ENCODE peak calls at places on chromosomes 7 and 10, in nine cellular contexts. One of them, this sample, is unnamed.

GRCh38 chr10:35216303-35216905 is 89.8 kb downstream of the CREM start:
- DNase-seq in mammary epithelial cell: peak; percentile 35
- DNase-seq in testis: peak; percentile 35
- DNase-seq in tibial artery: peak; percentile 39
- DNase-seq in astrocyte: peak; percentile 20
- DNase-seq in left ventricle myocardium inferior: peak; percentile 25
- DNase-seq in psoas muscle: peak; percentile 38
- DNase-seq in fibroblast of lung: peak; percentile 36
- DNase-seq in OCI-LY7: no peak
- DNase-seq in this sample: no peak

GRCh38 chr10:125513783-125514182 is 169.2 kb downstream of the TEX36 start:
- DNase-seq in astrocyte: no peak
- DNase-seq in psoas muscle: no peak
- DNase-seq in mammary epithelial cell: no peak
- DNase-seq in left ventricle myocardium inferior: no peak
- DNase-seq in OCI-LY7: no peak
- DNase-seq in tibial artery: no peak
- DNase-seq in fibroblast of lung: no peak
- DNase-seq in testis: no peak
- DNase-seq in this sample: no peak

GRCh38 chr10:107686095-107686494 is 521.6 kb upstream of the SORCS1 start:
- DNase-seq in psoas muscle: peak; percentile 16
- DNase-seq in testis: peak; percentile 16
- DNase-seq in mammary epithelial cell: no peak
- DNase-seq in fibroblast of lung: no peak
- DNase-seq in OCI-LY7: peak; percentile 4
- DNase-seq in tibial artery: peak; percentile 36
- DNase-seq in astrocyte: no peak
- DNase-seq in left ventricle myocardium inferior: no peak
- DNase-seq in this sample: no peak

GRCh38 chr10:14751576-14752330 is 22.9 kb downstream of the FAM107B start:
- DNase-seq in left ventricle myocardium inferior: peak; percentile 64
- DNase-seq in psoas muscle: peak; percentile 76
- DNase-seq in mammary epithelial cell: no peak
- DNase-seq in OCI-LY7: peak; percentile 89
- DNase-seq in astrocyte: no peak
- DNase-seq in tibial artery: peak; percentile 81
- DNase-seq in testis: peak; percentile 43
- DNase-seq in fibroblast of lung: no peak
- DNase-seq in this sample: no peak

GRCh38 chr7:116165717-116166116 is 44.6 kb upstream of the TES start:
- DNase-seq in left ventricle myocardium inferior: no peak
- DNase-seq in psoas muscle: no peak
- DNase-seq in fibroblast of lung: no peak
- DNase-seq in astrocyte: no peak
- DNase-seq in testis: no peak
- DNase-seq in OCI-LY7: no peak
- DNase-seq in tibial artery: no peak
- DNase-seq in mammary epithelial cell: no peak
- DNase-seq in this sample: no peak

GRCh38 chr10:79193694-79194382 is 125.1 kb downstream of the ZMIZ1 start:
- DNase-seq in tibial artery: no peak
- DNase-seq in astrocyte: no peak
- DNase-seq in fibroblast of lung: no peak
- DNase-seq in OCI-LY7: peak; percentile 86
- DNase-seq in mammary epithelial cell: no peak
- DNase-seq in psoas muscle: no peak
- DNase-seq in left ventricle myocardium inferior: no peak
- DNase-seq in testis: no peak
- DNase-seq in this sample: no peak

GRCh38 chr10:48412933-48413332 is 106.5 kb downstream of the MAPK8 start:
- DNase-seq in fibroblast of lung: no peak
- DNase-seq in tibial artery: no peak
- DNase-seq in testis: no peak
- DNase-seq in mammary epithelial cell: no peak
- DNase-seq in OCI-LY7: no peak
- DNase-seq in psoas muscle: no peak
- DNase-seq in left ventricle myocardium inferior: no peak
- DNase-seq in astrocyte: no peak
- DNase-seq in this sample: no peak

GRCh38 chr10:3668276-3668960 is 116.6 kb downstream of the KLF6 start:
- DNase-seq in astrocyte: peak; percentile 90
- DNase-seq in mammary epithelial cell: peak; percentile 89
- DNase-seq in psoas muscle: peak; percentile 27
- DNase-seq in OCI-LY7: peak; percentile 59
- DNase-seq in tibial artery: peak; percentile 43
- DNase-seq in left ventricle myocardium inferior: no peak
- DNase-seq in fibroblast of lung: peak; percentile 91
- DNase-seq in testis: peak; percentile 35
- DNase-seq in this sample: peak; percentile 42

GRCh38 chr10:76727009-76727408 is 910.6 kb downstream of the KCNMA1 start:
- DNase-seq in tibial artery: no peak
- DNase-seq in mammary epithelial cell: no peak
- DNase-seq in fibroblast of lung: no peak
- DNase-seq in psoas muscle: no peak
- DNase-seq in testis: no peak
- DNase-seq in astrocyte: no peak
- DNase-seq in OCI-LY7: no peak
- DNase-seq in left ventricle myocardium inferior: no peak
- DNase-seq in this sample: no peak

GRCh38 chr10:6721480-6721879 is 141.4 kb upstream of the PRKCQ start:
- DNase-seq in fibroblast of lung: peak; percentile 96
- DNase-seq in left ventricle myocardium inferior: peak; percentile 41
- DNase-seq in tibial artery: no peak
- DNase-seq in OCI-LY7: no peak
- DNase-seq in mammary epithelial cell: peak; percentile 84
- DNase-seq in astrocyte: peak; percentile 96
- DNase-seq in testis: no peak
- DNase-seq in psoas muscle: peak; percentile 41
- DNase-seq in this sample: peak; percentile 66

GRCh38 chr7:107944776-107945175 is 53.8 kb downstream of the DLD start:
- DNase-seq in OCI-LY7: no peak
- DNase-seq in testis: no peak
- DNase-seq in tibial artery: no peak
- DNase-seq in psoas muscle: no peak
- DNase-seq in astrocyte: no peak
- DNase-seq in left ventricle myocardium inferior: no peak
- DNase-seq in mammary epithelial cell: no peak
- DNase-seq in fibroblast of lung: no peak
- DNase-seq in this sample: no peak

DNA sequence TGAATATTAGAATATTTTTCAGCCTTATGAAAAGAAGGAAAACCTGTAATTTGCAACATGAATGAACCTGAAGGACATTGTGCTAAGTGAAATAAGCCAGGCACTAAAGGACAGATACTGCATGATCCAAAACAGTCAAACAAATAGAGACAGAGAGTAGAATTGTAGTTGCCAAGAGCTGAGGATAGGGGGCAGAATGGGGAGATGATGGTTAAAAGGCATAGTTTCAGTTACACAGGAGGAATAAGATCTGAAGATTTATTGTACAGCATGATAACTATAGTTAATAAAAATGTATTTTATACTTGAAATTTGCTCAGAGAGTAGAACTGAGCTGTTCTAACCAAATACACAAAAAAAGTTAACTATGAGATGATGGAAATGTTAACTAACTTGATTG is 149.0 kb upstream of the TMEM106B start:
- DNase-seq in left ventricle myocardium inferior: no peak
- DNase-seq in tibial artery: no peak
- DNase-seq in OCI-LY7: no peak
- DNase-seq in testis: no peak
- DNase-seq in psoas muscle: no peak
- DNase-seq in fibroblast of lung: no peak
- DNase-seq in mammary epithelial cell: no peak
- DNase-seq in astrocyte: no peak
- DNase-seq in this sample: no peak
- TF ChIP-seq CTCF in left ventricle myocardium inferior: no peak
- TF ChIP-seq CTCF in tibial artery: no peak
- TF ChIP-seq CTCF in OCI-LY7: peak; percentile 61
- TF ChIP-seq CTCF in testis: peak; percentile 13
- TF ChIP-seq CTCF in psoas muscle: no peak
- TF ChIP-seq CTCF in fibroblast of lung: peak; percentile 14
- TF ChIP-seq CTCF in mammary epithelial cell: peak; percentile 29
- TF ChIP-seq CTCF in astrocyte: no peak
- TF ChIP-seq CTCF in this sample: no peak

GRCh38 chr7:105641236-105641810 is 60.0 kb upstream of the EFCAB10 start:
- DNase-seq in OCI-LY7: no peak
- DNase-seq in left ventricle myocardium inferior: no peak
- DNase-seq in fibroblast of lung: no peak
- DNase-seq in testis: no peak
- DNase-seq in psoas muscle: no peak
- DNase-seq in astrocyte: no peak
- DNase-seq in mammary epithelial cell: no peak
- DNase-seq in tibial artery: no peak
- DNase-seq in this sample: no peak

GRCh38 chr7:105637755-105638154 is 56.5 kb upstream of the EFCAB10 start:
- DNase-seq in psoas muscle: no peak
- DNase-seq in left ventricle myocardium inferior: no peak
- DNase-seq in tibial artery: no peak
- DNase-seq in testis: no peak
- DNase-seq in OCI-LY7: no peak
- DNase-seq in mammary epithelial cell: no peak
- DNase-seq in fibroblast of lung: no peak
- DNase-seq in astrocyte: no peak
- DNase-seq in this sample: no peak

GRCh38 chr7:105638942-105639495 is 57.7 kb upstream of the EFCAB10 start:
- DNase-seq in OCI-LY7: no peak
- DNase-seq in psoas muscle: no peak
- DNase-seq in left ventricle myocardium inferior: no peak
- DNase-seq in astrocyte: no peak
- DNase-seq in tibial artery: no peak
- DNase-seq in mammary epithelial cell: no peak
- DNase-seq in testis: no peak
- DNase-seq in fibroblast of lung: no peak
- DNase-seq in this sample: no peak

GRCh38 chr7:105638324-105638723 is 57.0 kb upstream of the EFCAB10 start:
- DNase-seq in psoas muscle: no peak
- DNase-seq in testis: no peak
- DNase-seq in OCI-LY7: no peak
- DNase-seq in fibroblast of lung: no peak
- DNase-seq in tibial artery: no peak
- DNase-seq in left ventricle myocardium inferior: no peak
- DNase-seq in mammary epithelial cell: no peak
- DNase-seq in astrocyte: no peak
- DNase-seq in this sample: no peak

GRCh38 chr7:105639677-105640493 is 58.6 kb upstream of the EFCAB10 start:
- DNase-seq in left ventricle myocardium inferior: no peak
- DNase-seq in astrocyte: no peak
- DNase-seq in mammary epithelial cell: no peak
- DNase-seq in tibial artery: no peak
- DNase-seq in testis: no peak
- DNase-seq in OCI-LY7: no peak
- DNase-seq in fibroblast of lung: no peak
- DNase-seq in psoas muscle: no peak
- DNase-seq in this sample: no peak
- H3K27ac ChIP-seq in left ventricle myocardium inferior: no peak overlapping the region
- H3K27ac ChIP-seq in astrocyte: no peak overlapping the region
- H3K27ac ChIP-seq in mammary epithelial cell: no peak overlapping the region
- H3K27ac ChIP-seq in tibial artery: no peak overlapping the region
- H3K27ac ChIP-seq in testis: no peak overlapping the region
- H3K27ac ChIP-seq in OCI-LY7: no peak overlapping the region
- H3K27ac ChIP-seq in fibroblast of lung: no peak overlapping the region
- H3K27ac ChIP-seq in psoas muscle: no peak overlapping the region
- H3K27ac ChIP-seq in this sample: no peak overlapping the region

GRCh38 chr7:143048827-143049226 is 3.3 kb upstream of the OR6V1 start:
- DNase-seq in testis: no peak
- DNase-seq in tibial artery: no peak
- DNase-seq in mammary epithelial cell: peak; percentile 4
- DNase-seq in astrocyte: no peak
- DNase-seq in fibroblast of lung: no peak
- DNase-seq in left ventricle myocardium inferior: no peak
- DNase-seq in psoas muscle: no peak
- DNase-seq in OCI-LY7: no peak
- DNase-seq in this sample: no peak
- H3K4me3 ChIP-seq in testis: no peak overlapping the region
- H3K4me3 ChIP-seq in tibial artery: no peak overlapping the region
- H3K4me3 ChIP-seq in mammary epithelial cell: no peak overlapping the region
- H3K4me3 ChIP-seq in astrocyte: no peak overlapping the region
- H3K4me3 ChIP-seq in fibroblast of lung: no peak overlapping the region
- H3K4me3 ChIP-seq in left ventricle myocardium inferior: no peak overlapping the region
- H3K4me3 ChIP-seq in psoas muscle: no peak overlapping the region
- H3K4me3 ChIP-seq in OCI-LY7: no peak overlapping the region
- H3K4me3 ChIP-seq in this sample: no peak overlapping the region

DNA sequence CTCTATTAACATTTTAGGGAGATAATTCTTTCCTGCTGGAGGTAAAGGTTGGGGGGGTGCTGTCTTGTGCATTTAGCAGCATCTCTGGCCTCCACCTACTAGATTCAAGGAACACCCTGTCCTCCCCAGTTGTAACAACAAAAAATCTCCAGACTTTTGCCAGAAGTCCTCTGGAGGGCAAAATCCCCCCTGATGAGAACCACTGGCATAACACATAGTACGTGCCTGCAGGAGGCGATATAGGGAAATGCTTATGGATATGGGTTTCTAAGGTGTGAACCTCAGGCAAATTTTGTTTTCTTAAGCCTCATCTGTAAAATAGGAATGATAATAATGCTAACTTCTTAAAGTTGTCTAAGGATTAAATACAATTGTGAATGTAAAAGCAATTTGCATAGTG is 2.9 kb upstream of the OSBPL3 start:
- DNase-seq in testis: no peak
- DNase-seq in tibial artery: no peak
- DNase-seq in OCI-LY7: no peak
- DNase-seq in fibroblast of lung: no peak
- DNase-seq in left ventricle myocardium inferior: no peak
- DNase-seq in mammary epithelial cell: no peak
- DNase-seq in astrocyte: no peak
- DNase-seq in psoas muscle: no peak
- DNase-seq in this sample: no peak
- TF ChIP-seq CTCF in testis: no peak
- TF ChIP-seq CTCF in tibial artery: no peak
- TF ChIP-seq CTCF in OCI-LY7: peak; percentile 77
- TF ChIP-seq CTCF in fibroblast of lung: no peak
- TF ChIP-seq CTCF in left ventricle myocardium inferior: no peak
- TF ChIP-seq CTCF in mammary epithelial cell: peak; percentile 46
- TF ChIP-seq CTCF in astrocyte: no peak
- TF ChIP-seq CTCF in psoas muscle: no peak
- TF ChIP-seq CTCF in this sample: peak; percentile 48

GRCh38 chr10:69473304-69473985 is 22.2 kb downstream of the TSPAN15 start:
- DNase-seq in mammary epithelial cell: no peak
- DNase-seq in left ventricle myocardium inferior: no peak
- DNase-seq in fibroblast of lung: no peak
- DNase-seq in astrocyte: no peak
- DNase-seq in testis: no peak
- DNase-seq in OCI-LY7: no peak
- DNase-seq in tibial artery: no peak
- DNase-seq in psoas muscle: no peak
- DNase-seq in this sample: no peak
- H3K27ac ChIP-seq in mammary epithelial cell: no peak overlapping the region
- H3K27ac ChIP-seq in left ventricle myocardium inferior: peak overlapping the region; percentile 67
- H3K27ac ChIP-seq in fibroblast of lung: no peak overlapping the region
- H3K27ac ChIP-seq in astrocyte: no peak overlapping the region
- H3K27ac ChIP-seq in testis: no peak overlapping the region
- H3K27ac ChIP-seq in OCI-LY7: no peak overlapping the region
- H3K27ac ChIP-seq in tibial artery: peak overlapping the region; percentile 92
- H3K27ac ChIP-seq in psoas muscle: peak overlapping the region; percentile 89
- H3K27ac ChIP-seq in this sample: no peak overlapping the region

GRCh38 chr10:80407836-80408197 is 534 bp upstream of the PRXL2A start:
- DNase-seq in tibial artery: no peak
- DNase-seq in testis: no peak
- DNase-seq in left ventricle myocardium inferior: no peak
- DNase-seq in mammary epithelial cell: peak; percentile 69
- DNase-seq in fibroblast of lung: peak; percentile 55
- DNase-seq in psoas muscle: no peak
- DNase-seq in OCI-LY7: no peak
- DNase-seq in astrocyte: peak; percentile 33
- DNase-seq in this sample: no peak
- H3K4me3 ChIP-seq in tibial artery: peak overlapping the region; percentile 59
- H3K4me3 ChIP-seq in testis: peak overlapping the region; percentile 83
- H3K4me3 ChIP-seq in left ventricle myocardium inferior: peak overlapping the region; percentile 95
- H3K4me3 ChIP-seq in mammary epithelial cell: peak overlapping the region; percentile 23
- H3K4me3 ChIP-seq in fibroblast of lung: no peak overlapping the region
- H3K4me3 ChIP-seq in psoas muscle: peak overlapping the region; percentile 95
- H3K4me3 ChIP-seq in OCI-LY7: no peak overlapping the region
- H3K4me3 ChIP-seq in astrocyte: peak overlapping the region; percentile 70
- H3K4me3 ChIP-seq in this sample: peak overlapping the region; percentile 54